ENCODE peak calls at places on chromosomes 7 and 10, in six cellular contexts. One of them, this sample, is unnamed.

GRCh38 chr7:82443044-82443800 is at the start of gene CACNA2D1:
- DNase-seq in transverse colon: peak; percentile 7
- DNase-seq in A549: peak; percentile 43
- DNase-seq in H54: no peak
- DNase-seq in spleen: no peak
- DNase-seq in IMR-90: no peak
- DNase-seq in this sample: peak; percentile 27

GRCh38 chr10:33675235-33675634 is 340.8 kb upstream of the NRP1 start:
- DNase-seq in transverse colon: no peak
- DNase-seq in A549: no peak
- DNase-seq in H54: no peak
- DNase-seq in spleen: no peak
- DNase-seq in IMR-90: no peak
- DNase-seq in this sample: no peak

GRCh38 chr7:7510814-7511213 is 24.9 kb downstream of the COL28A1 start:
- DNase-seq in transverse colon: no peak
- DNase-seq in A549: no peak
- DNase-seq in H54: no peak
- DNase-seq in spleen: no peak
- DNase-seq in IMR-90: no peak
- DNase-seq in this sample: no peak

GRCh38 chr10:114779803-114780609 is 41.6 kb upstream of the FHIP2A start:
- DNase-seq in transverse colon: peak; percentile 16
- DNase-seq in A549: peak; percentile 40
- DNase-seq in H54: no peak
- DNase-seq in spleen: no peak
- DNase-seq in IMR-90: peak; percentile 92
- DNase-seq in this sample: no peak

GRCh38 chr7:64651632-64652165 is 14.2 kb upstream of the ZNF107 start:
- DNase-seq in transverse colon: no peak
- DNase-seq in A549: no peak
- DNase-seq in H54: no peak
- DNase-seq in spleen: no peak
- DNase-seq in IMR-90: no peak
- DNase-seq in this sample: no peak

GRCh38 chr7:101854084-101854865 is 36.8 kb downstream of the CUX1 start:
- DNase-seq in transverse colon: no peak
- DNase-seq in A549: no peak
- DNase-seq in H54: no peak
- DNase-seq in spleen: no peak
- DNase-seq in IMR-90: no peak
- DNase-seq in this sample: no peak

GRCh38 chr10:120017731-120018130 is 125.2 kb downstream of the SEC23IP start:
- DNase-seq in transverse colon: no peak
- DNase-seq in A549: no peak
- DNase-seq in H54: no peak
- DNase-seq in spleen: no peak
- DNase-seq in IMR-90: no peak
- DNase-seq in this sample: no peak

GRCh38 chr10:46541735-46542566 is 14.5 kb downstream of the GPRIN2 start:
- DNase-seq in transverse colon: peak; percentile 11
- DNase-seq in A549: peak; percentile 34
- DNase-seq in H54: no peak
- DNase-seq in spleen: peak; percentile 63
- DNase-seq in IMR-90: no peak
- DNase-seq in this sample: no peak

GRCh38 chr7:157710396-157710795 is 373.6 kb downstream of the DNAJB6 start:
- DNase-seq in transverse colon: no peak
- DNase-seq in A549: no peak
- DNase-seq in H54: no peak
- DNase-seq in spleen: peak; percentile 35
- DNase-seq in IMR-90: no peak
- DNase-seq in this sample: no peak

GRCh38 chr10:43380610-43381222 is 9.3 kb downstream of the FXYD4 start:
- DNase-seq in transverse colon: no peak
- DNase-seq in A549: peak; percentile 60
- DNase-seq in H54: no peak
- DNase-seq in spleen: no peak
- DNase-seq in IMR-90: peak; percentile 44
- DNase-seq in this sample: no peak

GRCh38 chr10:74691164-74691563 is 135.2 kb upstream of the KAT6B start:
- DNase-seq in transverse colon: no peak
- DNase-seq in A549: no peak
- DNase-seq in H54: no peak
- DNase-seq in spleen: no peak
- DNase-seq in IMR-90: no peak
- DNase-seq in this sample: no peak

GRCh38 chr7:97842006-97842405 is 30.2 kb downstream of the ASNS start:
- DNase-seq in transverse colon: no peak
- DNase-seq in A549: no peak
- DNase-seq in H54: no peak
- DNase-seq in spleen: no peak
- DNase-seq in IMR-90: no peak
- DNase-seq in this sample: no peak

GRCh38 chr7:112381311-112382091 is 68.8 kb upstream of the IFRD1 start:
- DNase-seq in transverse colon: no peak
- DNase-seq in A549: no peak
- DNase-seq in H54: no peak
- DNase-seq in spleen: no peak
- DNase-seq in IMR-90: no peak
- DNase-seq in this sample: no peak

GRCh38 chr7:143381427-143382125 is 431 bp downstream of the ZYX start:
- DNase-seq in transverse colon: peak; percentile 69
- DNase-seq in A549: no peak
- DNase-seq in H54: no peak
- DNase-seq in spleen: peak; percentile 90
- DNase-seq in IMR-90: peak; percentile 79
- DNase-seq in this sample: peak; percentile 61

GRCh38 chr7:27095897-27096755 is at the start of gene HOXA1:
- DNase-seq in transverse colon: peak; percentile 90
- DNase-seq in A549: peak; percentile 99
- DNase-seq in H54: peak; percentile 100
- DNase-seq in spleen: peak; percentile 95
- DNase-seq in IMR-90: peak; percentile 95
- DNase-seq in this sample: peak; percentile 75

GRCh38 chr10:70695241-70696030 is 23.1 kb downstream of the ADAMTS14 start:
- DNase-seq in transverse colon: no peak
- DNase-seq in A549: no peak
- DNase-seq in H54: no peak
- DNase-seq in spleen: no peak
- DNase-seq in IMR-90: no peak
- DNase-seq in this sample: no peak
- TF ChIP-seq POLR2A in transverse colon: no peak
- TF ChIP-seq POLR2A in A549: no peak
- TF ChIP-seq POLR2A in H54: no peak
- TF ChIP-seq POLR2A in spleen: no peak
- TF ChIP-seq POLR2A in IMR-90: no peak
- TF ChIP-seq POLR2A in this sample: no peak

DNA sequence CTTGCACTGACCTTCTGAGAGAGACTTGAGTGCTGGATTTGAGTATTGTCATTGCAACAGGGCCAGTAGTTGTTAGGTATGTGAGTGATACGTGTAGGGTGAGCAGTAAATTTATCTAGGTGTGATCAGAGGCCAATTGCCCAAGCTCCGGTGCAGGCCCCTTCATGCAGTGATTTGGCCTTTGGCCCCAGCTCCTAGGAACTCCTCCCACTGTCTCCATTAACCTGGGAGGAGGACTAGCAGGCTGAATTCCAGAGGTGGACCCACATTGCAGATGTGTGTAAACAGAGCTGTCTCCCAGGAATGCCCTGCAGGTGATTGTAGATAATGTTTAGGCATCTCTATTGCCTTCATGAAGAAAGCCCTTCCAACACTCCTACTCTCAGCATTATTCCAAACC is 19.5 kb downstream of the TCF7L2 start:
- DNase-seq in transverse colon: peak; percentile 44
- DNase-seq in A549: no peak
- DNase-seq in H54: no peak
- DNase-seq in spleen: no peak
- DNase-seq in IMR-90: no peak
- DNase-seq in this sample: no peak
- TF ChIP-seq POLR2A in transverse colon: no peak
- TF ChIP-seq POLR2A in A549: no peak
- TF ChIP-seq POLR2A in H54: no peak
- TF ChIP-seq POLR2A in spleen: no peak
- TF ChIP-seq POLR2A in IMR-90: no peak
- TF ChIP-seq POLR2A in this sample: no peak

DNA sequence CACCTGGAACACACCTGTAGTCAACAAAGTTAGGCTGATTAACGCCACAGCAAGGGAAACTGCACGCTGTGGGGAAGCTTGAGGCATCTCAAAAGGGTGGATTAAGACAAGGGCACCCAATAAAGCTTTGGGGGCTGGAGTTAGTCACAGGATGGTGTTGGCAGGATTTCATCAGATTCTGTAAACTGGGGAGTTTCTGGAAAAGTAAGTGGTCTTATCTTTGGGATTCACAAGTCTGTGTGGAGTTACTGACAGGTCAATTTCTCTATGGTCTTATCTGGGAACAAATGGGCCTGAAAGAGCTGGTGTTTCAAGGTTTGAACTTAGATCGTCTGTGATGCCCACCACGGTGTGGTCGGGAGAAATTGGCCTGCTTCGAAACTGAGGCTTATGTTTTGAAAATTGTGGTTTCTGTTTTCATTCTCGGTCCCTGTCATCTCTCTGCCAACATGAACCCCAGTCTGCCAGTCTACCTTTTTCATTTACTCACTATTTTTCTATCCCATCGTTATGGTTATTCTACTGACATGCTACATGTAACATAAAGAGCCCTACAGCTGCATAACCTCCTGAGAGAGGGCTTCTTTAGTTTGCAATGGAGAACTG is 23.8 kb upstream of the AOAH start:
- DNase-seq in transverse colon: no peak
- DNase-seq in A549: no peak
- DNase-seq in H54: no peak
- DNase-seq in spleen: no peak
- DNase-seq in IMR-90: no peak
- DNase-seq in this sample: no peak
- TF ChIP-seq POLR2A in transverse colon: no peak
- TF ChIP-seq POLR2A in A549: no peak
- TF ChIP-seq POLR2A in H54: no peak
- TF ChIP-seq POLR2A in spleen: no peak
- TF ChIP-seq POLR2A in IMR-90: no peak
- TF ChIP-seq POLR2A in this sample: no peak

GRCh38 chr7:1851731-1852531 is 181.9 kb downstream of the ELFN1 start:
- DNase-seq in transverse colon: no peak
- DNase-seq in A549: no peak
- DNase-seq in H54: no peak
- DNase-seq in spleen: peak; percentile 72
- DNase-seq in IMR-90: no peak
- DNase-seq in this sample: no peak

GRCh38 chr7:1852781-1853618 is 182.9 kb downstream of the ELFN1 start:
- DNase-seq in transverse colon: no peak
- DNase-seq in A549: no peak
- DNase-seq in H54: no peak
- DNase-seq in spleen: peak; percentile 73
- DNase-seq in IMR-90: no peak
- DNase-seq in this sample: no peak

GRCh38 chr7:1849351-1849951 is 179.4 kb downstream of the ELFN1 start:
- DNase-seq in transverse colon: no peak
- DNase-seq in A549: no peak
- DNase-seq in H54: no peak
- DNase-seq in spleen: peak; percentile 54
- DNase-seq in IMR-90: no peak
- DNase-seq in this sample: no peak

GRCh38 chr7:1850111-1850975 is 180.3 kb downstream of the ELFN1 start:
- DNase-seq in transverse colon: no peak
- DNase-seq in A549: no peak
- DNase-seq in H54: no peak
- DNase-seq in spleen: peak; percentile 70
- DNase-seq in IMR-90: no peak
- DNase-seq in this sample: no peak

GRCh38 chr7:1850976-1851571 is 181.0 kb downstream of the ELFN1 start:
- DNase-seq in transverse colon: no peak
- DNase-seq in A549: no peak
- DNase-seq in H54: no peak
- DNase-seq in spleen: peak; percentile 70
- DNase-seq in IMR-90: no peak
- DNase-seq in this sample: no peak
- TF ChIP-seq POLR2A in transverse colon: no peak
- TF ChIP-seq POLR2A in A549: no peak
- TF ChIP-seq POLR2A in H54: no peak
- TF ChIP-seq POLR2A in spleen: no peak
- TF ChIP-seq POLR2A in IMR-90: no peak
- TF ChIP-seq POLR2A in this sample: no peak

DNA sequence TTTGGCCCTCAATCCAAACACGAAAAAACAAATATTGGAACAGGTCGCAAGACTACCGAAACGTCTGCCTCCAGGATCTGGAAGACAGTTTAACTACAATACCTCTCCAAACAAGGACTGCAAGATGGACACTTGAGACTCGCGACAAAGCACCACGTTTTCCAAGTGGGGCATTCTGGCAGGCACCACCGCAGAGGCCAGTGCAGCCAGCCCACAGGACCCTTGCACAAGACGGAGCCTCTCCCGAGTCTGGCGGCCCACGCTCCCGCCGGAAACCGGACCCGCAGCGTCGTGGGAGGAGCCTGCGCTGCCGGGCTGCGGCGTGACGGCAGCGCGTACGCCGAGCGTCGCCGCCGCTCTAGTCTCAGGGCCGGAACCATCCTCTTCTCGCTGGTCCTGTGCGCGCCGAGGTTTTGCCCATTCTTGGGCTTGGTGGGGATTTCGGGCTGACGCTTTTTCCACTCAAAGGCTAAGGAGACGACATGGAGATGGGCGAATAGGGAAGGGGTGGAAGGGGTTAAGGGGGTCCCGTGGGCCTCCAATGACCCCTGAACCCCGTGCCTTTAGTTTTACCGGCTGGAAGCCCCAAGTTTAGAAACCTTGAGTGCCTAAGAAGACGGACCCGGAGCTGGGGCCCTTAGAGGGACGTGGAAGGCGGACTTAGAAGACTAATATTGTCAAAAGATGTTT is at the start of gene ORC5:
- DNase-seq in transverse colon: peak; percentile 78
- DNase-seq in A549: peak; percentile 84
- DNase-seq in H54: peak; percentile 81
- DNase-seq in spleen: peak; percentile 95
- DNase-seq in IMR-90: peak; percentile 80
- DNase-seq in this sample: peak; percentile 71
- TF ChIP-seq POLR2A in transverse colon: peak; percentile 77
- TF ChIP-seq POLR2A in A549: peak; percentile 97
- TF ChIP-seq POLR2A in H54: peak; percentile 99
- TF ChIP-seq POLR2A in spleen: no peak
- TF ChIP-seq POLR2A in IMR-90: peak; percentile 82
- TF ChIP-seq POLR2A in this sample: peak; percentile 98

GRCh38 chr7:55964261-55964801 is at the start of gene NIPSNAP2:
- DNase-seq in transverse colon: peak; percentile 61
- DNase-seq in A549: peak; percentile 41
- DNase-seq in H54: peak; percentile 97
- DNase-seq in spleen: no peak
- DNase-seq in IMR-90: peak; percentile 35
- DNase-seq in this sample: peak; percentile 79
- TF ChIP-seq POLR2A in transverse colon: no peak
- TF ChIP-seq POLR2A in A549: peak; percentile 74
- TF ChIP-seq POLR2A in H54: peak; percentile 82
- TF ChIP-seq POLR2A in spleen: peak; percentile 58
- TF ChIP-seq POLR2A in IMR-90: peak; percentile 76
- TF ChIP-seq POLR2A in this sample: no peak

This sample was measured in GM12891.